ENCODE peak calls at places on chromosomes 2 and 18, in four cellular contexts. T is tibial artery, R is ovary, I is BJ. A is an unnamed sample.

GRCh38 chr2:239275871-239276812 is 124.7 kb downstream of the HDAC4 start:
- DNase-seq in R (peak; percentile 17), I (peak; percentile 67), T (peak; percentile 76), A (peak; percentile 81)

GRCh38 chr2:34332813-34333212 is 733.7 kb upstream of the FAM98A start:
- DNase-seq in I (no peak), T (no peak), R (no peak), A (no peak)

GRCh38 chr18:48475635-48476549 is 62.9 kb upstream of the CTIF start:
- DNase-seq in I (no peak), T (peak; percentile 73), R (peak; percentile 55), A (peak; percentile 52)

GRCh38 chr18:46061387-46061786 is 10.7 kb downstream of the PSTPIP2 start:
- DNase-seq in T (no peak), R (no peak), I (no peak), A (no peak)

GRCh38 chr18:48829443-48830149 is 121.2 kb downstream of the SMAD7 start:
- DNase-seq in R (peak; percentile 13), T (peak; percentile 81), I (no peak), A (peak; percentile 80)

GRCh38 chr2:237500681-237501424 is 13.8 kb downstream of the MLPH start:
- DNase-seq in I (peak; percentile 100), R (no peak), T (no peak), A (peak; percentile 42)

GRCh38 chr18:77899972-77900754 is 650.5 kb downstream of the GALR1 start:
- DNase-seq in T (no peak), R (peak; percentile 16), I (no peak), A (no peak)

GRCh38 chr2:67641709-67642397 is 244.7 kb downstream of the ETAA1 start:
- DNase-seq in I (no peak), R (no peak), T (no peak), A (no peak)

GRCh38 chr18:3448845-3449701 is 899 bp upstream of the TGIF1 start:
- DNase-seq in I (peak; percentile 81), T (peak; percentile 96), R (peak; percentile 63), A (peak; percentile 93)

GRCh38 chr2:2501454-2502108 is 170.5 kb upstream of the MYT1L start:
- DNase-seq in I (no peak), R (no peak), T (no peak), A (no peak)

GRCh38 chr2:203909192-203909945 is 27.2 kb upstream of the ICOS start:
- DNase-seq in I (peak; percentile 23), T (no peak), R (no peak), A (no peak)

GRCh38 chr2:183011741-183012140 is 26.5 kb downstream of the NCKAP1 start:
- DNase-seq in I (no peak), R (no peak), T (no peak), A (no peak)

GRCh38 chr2:223884399-223884798 is 47.0 kb upstream of the AP1S3 start:
- DNase-seq in T (no peak), I (no peak), R (no peak), A (no peak)

GRCh38 chr2:27211241-27211942 is 449 bp upstream of the ATRAID start:
- DNase-seq in I (no peak), T (no peak), R (no peak), A (no peak)

GRCh38 chr2:228037915-228038314 is 143.6 kb downstream of the SPHKAP start:
- DNase-seq in I (no peak), T (no peak), R (no peak), A (no peak)

GRCh38 chr18:71398530-71398929 is 1109.7 kb downstream of the SOCS6 start:
- DNase-seq in T (no peak), I (no peak), R (no peak), A (no peak)

GRCh38 chr2:142180820-142181533 is 50.2 kb upstream of the LRP1B start:
- DNase-seq in T (no peak), R (no peak), I (no peak), A (peak; percentile 50)

GRCh38 chr2:189542145-189542882 is 38.3 kb downstream of the SLC40A1 start:
- DNase-seq in R (no peak), T (no peak), I (no peak), A (no peak)

GRCh38 chr18:9831723-9832199 is 54.0 kb upstream of the TXNDC2 start:
- DNase-seq in R (no peak), T (no peak), I (no peak), A (no peak)

GRCh38 chr2:175568109-175568730 is 386.7 kb upstream of the ATP5MC3 start:
- DNase-seq in I (no peak), R (no peak), T (no peak), A (no peak)

GRCh38 chr18:37289423-37289822 is 276.2 kb downstream of the CELF4 start:
- DNase-seq in I (no peak), T (no peak), R (no peak), A (no peak)

GRCh38 chr18:44781890-44782289 is 101.2 kb downstream of the SETBP1 start:
- DNase-seq in R (no peak), I (peak; percentile 47), T (no peak), A (no peak)

GRCh38 chr2:11771971-11772615 is 25.7 kb downstream of the LPIN1 start:
- DNase-seq in I (no peak), R (no peak), T (no peak), A (no peak)

GRCh38 chr2:11770531-11771188 is 24.2 kb downstream of the LPIN1 start:
- DNase-seq in R (no peak), T (no peak), I (no peak), A (no peak)

GRCh38 chr2:11767779-11768178 is 21.3 kb downstream of the LPIN1 start:
- DNase-seq in I (no peak), T (no peak), R (no peak), A (no peak)

GRCh38 chr2:11766016-11766415 is 19.6 kb downstream of the LPIN1 start:
- DNase-seq in I (no peak), T (no peak), R (no peak), A (no peak)

DNA sequence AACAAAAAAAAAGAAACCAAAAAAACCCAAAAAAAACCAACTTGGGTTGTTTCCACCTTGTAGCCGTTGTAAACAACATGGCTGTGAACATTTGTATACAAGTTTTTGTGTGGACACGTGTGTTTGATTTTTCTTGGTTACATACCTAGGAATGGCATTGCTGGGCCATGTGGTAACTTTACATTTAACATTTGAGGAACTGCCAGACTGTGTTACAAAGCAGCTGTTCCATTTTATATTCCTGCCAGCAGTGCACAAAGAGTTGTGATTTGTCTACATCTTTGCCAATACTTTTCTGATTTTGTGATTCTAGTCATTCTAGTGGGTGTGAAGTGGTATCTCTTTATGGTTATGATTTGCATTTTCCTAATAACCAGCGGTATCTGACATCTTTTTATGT is 22.5 kb downstream of the LPIN1 start:
- DNase-seq in T (no peak), I (no peak), R (no peak), A (no peak)
- H3K36me3 ChIP-seq in T (peaks cover 76% of the 10 kb centered on the region), I (peaks cover 15% of the 10 kb centered on the region), R (no peaks in the 10 kb centered on the region), A (peaks cover 6% of the 10 kb centered on the region)

DNA sequence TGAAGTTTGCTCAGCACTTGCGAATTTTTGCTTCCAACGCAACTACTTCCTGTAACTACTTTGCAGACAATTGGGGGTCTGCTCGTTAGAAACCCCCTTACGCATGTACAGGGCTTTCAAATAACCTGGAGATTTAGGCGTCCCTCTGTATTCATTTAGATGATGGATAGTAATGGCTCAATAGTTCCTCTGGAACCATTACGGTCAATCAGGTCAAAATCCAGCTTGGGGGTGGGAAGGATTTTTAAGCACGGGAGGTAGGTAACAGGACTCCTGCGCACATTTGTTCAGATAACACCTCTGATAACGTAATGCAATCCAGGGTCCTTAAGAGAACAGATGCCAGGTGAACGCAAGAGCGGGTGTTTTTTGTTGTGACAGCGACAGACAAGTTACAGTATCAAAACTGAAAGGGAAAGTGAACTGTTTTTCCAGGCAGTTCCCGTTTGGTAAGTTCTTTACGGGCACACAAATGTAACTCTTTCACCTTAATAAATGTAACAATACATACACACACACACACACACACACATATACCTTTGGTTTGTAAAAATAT is 3.7 kb upstream of the OSR1 start:
- DNase-seq in R (no peak), T (no peak), I (no peak), A (no peak)
- H3K27me3 ChIP-seq in R (no peaks in the 10 kb centered on the region), T (no peaks in the 10 kb centered on the region), I (peaks cover 2% of the 10 kb centered on the region), A (no peaks in the 10 kb centered on the region)

DNA sequence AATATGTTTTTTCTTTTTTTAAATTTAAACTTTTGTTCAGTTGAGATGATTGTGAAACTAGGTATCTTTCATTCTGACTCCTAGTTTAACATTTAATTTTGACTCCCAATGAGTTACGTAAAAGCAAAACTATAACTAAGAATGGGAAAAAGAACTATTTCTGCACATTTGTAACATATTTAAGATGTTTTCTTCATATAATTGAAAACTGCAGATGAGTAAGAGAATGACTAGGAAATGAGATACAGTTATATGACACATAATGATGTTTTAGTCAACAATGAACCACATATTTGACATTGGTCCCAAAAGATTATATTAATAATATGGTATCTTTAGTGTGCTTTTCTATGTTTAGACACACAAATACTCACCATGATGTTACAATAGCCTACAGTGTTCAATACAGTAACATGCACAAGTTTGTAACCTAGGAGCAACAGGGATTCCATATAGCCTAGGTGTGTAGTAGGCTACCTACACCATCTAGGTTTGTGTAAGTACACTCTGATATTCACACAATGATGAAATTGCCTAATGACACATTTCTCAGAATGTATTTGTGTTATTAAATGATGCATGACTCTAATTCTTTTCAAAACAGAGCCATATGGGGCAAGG is 12.6 kb downstream of the ERMN start:
- DNase-seq in I (no peak), R (no peak), T (no peak), A (no peak)
- H3K36me3 ChIP-seq in I (peaks cover 1% of the 10 kb centered on the region), R (no peaks in the 10 kb centered on the region), T (no peaks in the 10 kb centered on the region), A (no peaks in the 10 kb centered on the region)

DNA sequence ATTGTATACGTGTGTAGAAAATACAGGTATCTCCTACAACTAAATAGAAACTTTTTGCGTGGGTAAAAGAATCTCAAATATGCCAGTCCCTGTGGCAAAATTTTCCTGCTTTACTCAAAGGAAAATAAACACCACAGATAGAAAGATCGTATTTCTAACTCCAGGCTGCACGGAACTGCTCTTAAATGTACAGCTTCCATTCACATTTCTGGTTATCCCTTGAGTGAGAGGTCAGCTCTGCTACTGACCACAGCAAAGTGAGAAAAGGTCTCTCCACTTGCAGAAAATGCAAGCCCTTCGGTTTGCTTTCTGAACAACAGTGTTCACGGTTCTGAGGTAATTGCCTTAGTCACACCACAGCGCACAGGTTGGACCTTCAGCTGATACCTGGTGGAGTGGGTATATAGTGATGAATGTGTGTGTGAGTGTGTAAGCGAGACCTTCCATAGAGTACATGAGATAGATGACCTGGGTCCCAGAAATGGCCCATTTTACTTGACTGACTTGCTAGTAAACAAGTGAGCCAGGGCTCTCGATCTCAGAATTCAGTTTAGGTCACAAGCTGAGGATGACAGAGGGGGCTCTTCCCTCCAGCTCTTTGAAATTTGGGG is 52.1 kb downstream of the ALPK2 start:
- DNase-seq in T (no peak), I (no peak), R (no peak), A (no peak)
- H3K27me3 ChIP-seq in T (no peaks in the 10 kb centered on the region), I (no peaks in the 10 kb centered on the region), R (no peaks in the 10 kb centered on the region), A (peaks cover 2% of the 10 kb centered on the region)

GRCh38 chr2:197497301-197497700 is 2.3 kb downstream of the HSPD1 start:
- DNase-seq in R (no peak), T (no peak), I (no peak), A (no peak)

GRCh38 chr2:197498937-197499593 is 575 bp downstream of the HSPD1 start:
- DNase-seq in T (peak; percentile 77), I (no peak), R (peak; percentile 53), A (peak; percentile 86)

GRCh38 chr2:197496695-197497094 is 2.9 kb downstream of the HSPD1 start:
- DNase-seq in I (no peak), R (no peak), T (no peak), A (no peak)

GRCh38 chr2:197498627-197498936 is 1.1 kb downstream of the HSPD1 start:
- DNase-seq in I (no peak), T (no peak), R (no peak), A (no peak)

GRCh38 chr2:197495433-197496134 is 4.1 kb downstream of the HSPD1 start:
- DNase-seq in R (no peak), T (no peak), I (no peak), A (no peak)
- H3K36me3 ChIP-seq in R (no peaks in the 10 kb centered on the region), T (peaks cover 65% of the 10 kb centered on the region), I (peaks cover 14% of the 10 kb centered on the region), A (peaks cover 1% of the 10 kb centered on the region)

GRCh38 chr2:177730363-177730762 is 337.8 kb downstream of the AGPS start:
- DNase-seq in T (no peak), R (no peak), I (no peak), A (no peak)
- H3K27me3 ChIP-seq in T (peaks cover 3% of the 10 kb centered on the region), R (no peaks in the 10 kb centered on the region), I (peaks cover 2% of the 10 kb centered on the region), A (peaks cover 5% of the 10 kb centered on the region)

GRCh38 chr18:14969507-14969906 is 221.5 kb downstream of the ANKRD30B start:
- DNase-seq in I (no peak), R (no peak), T (no peak), A (no peak)
- H3K36me3 ChIP-seq in I (no peaks in the 10 kb centered on the region), R (no peaks in the 10 kb centered on the region), T (no peaks in the 10 kb centered on the region), A (no peaks in the 10 kb centered on the region)

A was measured in aorta.